ENCODE peak calls at places on chromosomes 11 and 22, in five cellular contexts. O, I, F, R and P are unnamed samples.
A peak's percentile ranks its signal among the peaks of the same experiment; 100 is the strongest.

GRCh38 chr11:111443640-111444039 is 64.6 kb upstream of the POU2AF1 start:
- DNase-seq in R (no peak), O (no peak), F (no peak), I (no peak), P (no peak)

GRCh38 chr11:9852465-9852864 is 188.6 kb downstream of the SWAP70 start:
- DNase-seq in I (no peak), O (no peak), F (no peak), R (no peak), P (no peak)

GRCh38 chr11:71459076-71459766 is 6.2 kb downstream of the NADSYN1 start:
- DNase-seq in I (peak; percentile 42), O (no peak), F (no peak), R (no peak), P (no peak)

GRCh38 chr11:85941380-85941973 is 86.3 kb downstream of the CCDC83 start:
- DNase-seq in R (peak; percentile 76), O (peak; percentile 39), I (no peak), F (peak; percentile 80), P (peak; percentile 75)

GRCh38 chr11:8285796-8286195 is 22.1 kb upstream of the LMO1 start:
- DNase-seq in F (no peak), I (peak; percentile 43), R (no peak), O (no peak), P (no peak)

GRCh38 chr22:20803696-20804324 is 29.9 kb downstream of the SERPIND1 start:
- DNase-seq in R (peak; percentile 30), O (peak; percentile 35), I (peak; percentile 76), F (peak; percentile 46), P (peak; percentile 16)

GRCh38 chr11:70398834-70399680 is 728 bp downstream of the CTTN start:
- DNase-seq in I (peak; percentile 81), R (peak; percentile 69), O (peak; percentile 26), F (no peak), P (no peak)

GRCh38 chr11:94958118-94958517 is 15.2 kb downstream of the CWC15 start:
- DNase-seq in O (no peak), I (no peak), F (peak; percentile 50), R (no peak), P (peak; percentile 61)

GRCh38 chr11:66868726-66869291 is 11.9 kb downstream of the LRFN4 start:
- DNase-seq in R (peak; percentile 86), F (no peak), O (peak; percentile 89), I (peak; percentile 92), P (no peak)

GRCh38 chr11:106468091-106468490 is 390.6 kb downstream of the AASDHPPT start:
- DNase-seq in F (peak; percentile 76), O (no peak), R (no peak), I (no peak), P (peak; percentile 22)

GRCh38 chr11:108643974-108644373 is 20.9 kb upstream of the DDX10 start:
- DNase-seq in O (no peak), I (no peak), R (no peak), F (no peak), P (no peak)

GRCh38 chr11:20048246-20048645 is 112.0 kb downstream of the DBX1 start:
- DNase-seq in R (no peak), O (no peak), F (no peak), I (no peak), P (peak; percentile 38)

GRCh38 chr22:17997456-17997855 is 26.9 kb downstream of the MICAL3 start:
- DNase-seq in I (no peak), F (no peak), O (no peak), R (no peak), P (no peak)

GRCh38 chr11:1521382-1522080 is 35.0 kb upstream of the MOB2 start:
- DNase-seq in O (peak; percentile 34), I (peak; percentile 87), R (peak; percentile 85), F (no peak), P (no peak)

GRCh38 chr11:3014314-3014938 is 22.3 kb upstream of the NAP1L4 start:
- DNase-seq in O (peak; percentile 28), R (no peak), F (no peak), I (peak; percentile 86), P (no peak)

GRCh38 chr11:15430381-15430780 is 315.7 kb downstream of the INSC start:
- DNase-seq in F (no peak), R (no peak), O (no peak), I (no peak), P (no peak)

GRCh38 chr11:80702264-80702663 is 1261.4 kb upstream of the TENM4 start:
- DNase-seq in O (no peak), I (no peak), F (no peak), R (no peak), P (no peak)

GRCh38 chr11:128512478-128513127 is 74.8 kb downstream of the ETS1 start:
- DNase-seq in F (no peak), I (peak; percentile 73), R (no peak), O (no peak), P (no peak)

GRCh38 chr11:116657842-116658825 is 114.7 kb downstream of the BUD13 start:
- DNase-seq in R (no peak), I (no peak), F (no peak), O (no peak), P (no peak)

GRCh38 chr22:32805586-32805881 is 4.0 kb downstream of the TIMP3 start:
- DNase-seq in F (no peak), I (no peak), O (no peak), R (no peak), P (no peak)

GRCh38 chr11:61949169-61950034 is 749 bp upstream of the BEST1 start:
- DNase-seq in F (peak; percentile 99), I (no peak), R (peak; percentile 51), O (peak; percentile 64), P (peak; percentile 98)

GRCh38 chr11:61948505-61948904 is 1.6 kb upstream of the BEST1 start:
- DNase-seq in I (no peak), R (no peak), F (no peak), O (no peak), P (no peak)

GRCh38 chr11:61951484-61952135 is 1.5 kb downstream of the BEST1 start:
- DNase-seq in F (no peak), I (peak; percentile 74), O (no peak), R (no peak), P (no peak)

GRCh38 chr11:61947486-61948210 is 2.5 kb upstream of the BEST1 start:
- DNase-seq in O (peak; percentile 88), I (peak; percentile 92), R (peak; percentile 76), F (peak; percentile 95), P (peak; percentile 89)

GRCh38 chr11:61950035-61950547 is at the start of gene BEST1:
- DNase-seq in R (no peak), O (no peak), F (no peak), I (no peak), P (no peak)
- H3K4me3 ChIP-seq in R (no peak within 1 kb of the TSS), O (no peak within 1 kb of the TSS), F (no peak within 1 kb of the TSS), I (no peak within 1 kb of the TSS), P (no peak within 1 kb of the TSS)

GRCh38 chr22:24059793-24060192 is 48.7 kb downstream of the CABIN1 start:
- DNase-seq in R (no peak), O (no peak), F (no peak), I (no peak), P (no peak)
- TF ChIP-seq CTCF in R (no peak), O (no peak), F (no peak), I (no peak), P (no peak)

DNA sequence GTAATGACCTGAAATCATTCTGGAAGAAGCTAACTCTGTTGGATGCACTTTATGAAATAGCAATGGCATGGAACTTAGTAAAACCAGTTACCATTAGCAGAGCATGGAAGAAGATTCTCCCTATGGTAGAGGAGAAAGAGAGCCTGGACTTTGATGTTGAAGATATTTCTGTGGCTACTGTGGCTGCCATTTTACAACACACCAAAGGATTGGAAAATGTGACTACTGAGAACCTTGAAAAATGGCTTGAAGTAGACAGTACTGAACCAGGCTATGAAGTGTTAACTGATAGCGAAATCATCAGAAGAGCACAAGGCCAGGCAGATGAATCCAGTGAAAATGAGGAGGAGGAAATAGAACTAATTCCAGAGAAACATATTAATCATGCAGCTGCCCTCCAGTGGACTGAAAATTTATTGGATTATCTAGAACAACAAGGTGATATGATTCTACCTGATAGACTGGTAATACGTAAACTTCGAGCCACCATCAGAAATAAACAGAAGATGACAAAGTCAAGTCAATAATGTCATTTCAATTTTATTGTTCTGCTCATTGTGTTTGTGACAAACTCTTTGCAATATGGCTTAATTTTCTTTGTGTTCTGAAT is 2.0 kb downstream of the JRKL start:
- DNase-seq in F (no peak), O (no peak), R (no peak), I (no peak), P (no peak)
- H3K4me3 ChIP-seq in F (no peak overlapping the region), O (no peak overlapping the region), R (no peak overlapping the region), I (no peak overlapping the region), P (no peak overlapping the region)

GRCh38 chr22:47841166-47841565 is 1078.7 kb downstream of the TBC1D22A start:
- DNase-seq in F (no peak), O (no peak), I (no peak), R (no peak), P (no peak)

GRCh38 chr22:47839586-47840245 is 1077.3 kb downstream of the TBC1D22A start:
- DNase-seq in R (no peak), O (no peak), I (no peak), F (peak; percentile 6), P (peak; percentile 70)

GRCh38 chr22:47837703-47838102 is 1075.3 kb downstream of the TBC1D22A start:
- DNase-seq in I (no peak), R (peak; percentile 38), O (no peak), F (peak; percentile 28), P (peak; percentile 24)

GRCh38 chr22:47846206-47846605 is 1083.8 kb downstream of the TBC1D22A start:
- DNase-seq in R (no peak), F (no peak), I (no peak), O (no peak), P (no peak)

GRCh38 chr22:47842119-47842518 is 1079.7 kb downstream of the TBC1D22A start:
- DNase-seq in F (no peak), I (no peak), R (no peak), O (no peak), P (no peak)
- TF ChIP-seq CTCF in F (no peak), I (no peak), R (no peak), O (no peak), P (no peak)

GRCh38 chr22:45006101-45006872 is 3.5 kb downstream of the PHF21B start:
- DNase-seq in I (no peak), R (no peak), O (no peak), F (no peak), P (no peak)

GRCh38 chr22:45008853-45009751 is 703 bp downstream of the PHF21B start:
- DNase-seq in O (no peak), F (no peak), R (no peak), I (no peak), P (no peak)

GRCh38 chr22:45007247-45007945 is 2.4 kb downstream of the PHF21B start:
- DNase-seq in I (no peak), R (no peak), O (no peak), F (peak; percentile 17), P (no peak)

GRCh38 chr22:45007946-45008852 is 1.6 kb downstream of the PHF21B start:
- DNase-seq in F (peak; percentile 12), I (no peak), O (no peak), R (no peak), P (no peak)

GRCh38 chr22:45006873-45007246 is 2.9 kb downstream of the PHF21B start:
- DNase-seq in R (no peak), F (no peak), O (no peak), I (no peak), P (no peak)
- H3K4me3 ChIP-seq in R (no peak overlapping the region), F (no peak overlapping the region), O (no peak overlapping the region), I (peak overlapping the region; percentile 16), P (no peak overlapping the region)

GRCh38 chr22:45272498-45272897 is 12.3 kb upstream of the UPK3A start:
- DNase-seq in R (no peak), F (no peak), O (no peak), I (no peak), P (no peak)
- TF ChIP-seq CTCF in R (no peak), F (no peak), O (no peak), I (no peak), P (no peak)

GRCh38 chr11:58289266-58289665 is 21.2 kb upstream of the OR10W1 start:
- DNase-seq in F (no peak), O (no peak), R (no peak), I (no peak), P (peak; percentile 24)
- H3K4me3 ChIP-seq in F (no peak overlapping the region), O (no peak overlapping the region), R (no peak overlapping the region), I (no peak overlapping the region), P (no peak overlapping the region)